ENCODE peak calls at places on chromosome 4, in five cellular contexts. Q is colonic mucosa, M is fibroblast of lung, V is small intestine, J is left lung. B is an unnamed sample.

GRCh38 chr4:139311909-139312308 is 9.6 kb upstream of the NDUFC1 start:
- DNase-seq in M (no peak), J (no peak), Q (no peak), V (no peak), B (no peak)

GRCh38 chr4:189773909-189774308 is 166.8 kb upstream of the FRG1 start:
- DNase-seq in M (no peak), V (no peak), J (no peak), Q (no peak), B (no peak)

GRCh38 chr4:2354760-2355159 is 63.7 kb downstream of the ZFYVE28 start:
- DNase-seq in Q (no peak), V (no peak), M (no peak), J (no peak), B (no peak)

GRCh38 chr4:171966356-171966755 is 153.2 kb downstream of the GALNTL6 start:
- DNase-seq in M (no peak), Q (no peak), V (no peak), J (no peak), B (no peak)

GRCh38 chr4:56656346-56656643 is 24.8 kb downstream of the HOPX start:
- DNase-seq in V (peak; percentile 36), Q (no peak), J (no peak), M (peak; percentile 39), B (no peak)

GRCh38 chr4:41661447-41662076 is 87.0 kb downstream of the PHOX2B start:
- DNase-seq in Q (peak; percentile 65), V (peak; percentile 41), M (peak; percentile 65), J (no peak), B (peak; percentile 60)

GRCh38 chr4:107619065-107619464 is 101.0 kb downstream of the PAPSS1 start:
- DNase-seq in J (no peak), Q (no peak), M (peak; percentile 39), V (no peak), B (no peak)

GRCh38 chr4:145709843-145710242 is 29.9 kb downstream of the C4orf51 start:
- DNase-seq in V (no peak), Q (no peak), M (peak; percentile 86), J (no peak), B (no peak)

GRCh38 chr4:145189981-145190380 is 9.6 kb upstream of the OTUD4 start:
- DNase-seq in Q (no peak), J (no peak), V (no peak), M (peak; percentile 24), B (no peak)

GRCh38 chr4:22539251-22539650 is 23.4 kb upstream of the ADGRA3 start:
- DNase-seq in Q (no peak), J (no peak), M (no peak), V (no peak), B (no peak)

GRCh38 chr4:188812644-188813043 is 673.4 kb downstream of the TRIML1 start:
- DNase-seq in Q (no peak), J (no peak), M (no peak), V (no peak), B (no peak)

GRCh38 chr4:164116286-164116685 is 621.8 kb downstream of the TMA16 start:
- DNase-seq in J (no peak), V (no peak), Q (no peak), M (no peak), B (no peak)

GRCh38 chr4:94410678-94411206 is 41.0 kb upstream of the PDLIM5 start:
- DNase-seq in V (no peak), Q (no peak), M (peak; percentile 71), J (no peak), B (peak; percentile 50)

GRCh38 chr4:92012899-92013867 is 290.6 kb upstream of the GRID2 start:
- DNase-seq in M (no peak), V (peak; percentile 90), Q (peak; percentile 86), J (no peak), B (no peak)

GRCh38 chr4:93147524-93148212 is 680.9 kb upstream of the ATOH1 start:
- DNase-seq in J (no peak), Q (no peak), V (no peak), M (no peak), B (no peak)

GRCh38 chr4:12324965-12325364 is 896.3 kb upstream of the HS3ST1 start:
- DNase-seq in J (no peak), Q (no peak), V (no peak), M (no peak), B (no peak)

GRCh38 chr4:183959349-183959748 is 54.2 kb downstream of the STOX2 start:
- DNase-seq in Q (no peak), M (no peak), V (no peak), J (no peak), B (no peak)
- H3K4me3 ChIP-seq in Q (no peak overlapping the region), M (no peak overlapping the region), V (no peak overlapping the region), J (no peak overlapping the region), B (peak overlapping the region; percentile 70)

GRCh38 chr4:177008836-177009501 is 216.2 kb upstream of the VEGFC start:
- DNase-seq in J (no peak), V (no peak), Q (no peak), M (no peak), B (no peak)
- H3K4me1 ChIP-seq in J (no peaks in the 10 kb centered on the region), V (no peaks in the 10 kb centered on the region), Q (no peaks in the 10 kb centered on the region), M (peaks cover 2% of the 10 kb centered on the region), B (no peaks in the 10 kb centered on the region)

GRCh38 chr4:79259242-79259641 is 66.6 kb downstream of the NAA11 start:
- DNase-seq in Q (no peak), J (no peak), M (no peak), V (no peak), B (no peak)
- H3K4me3 ChIP-seq in Q (no peak overlapping the region), J (no peak overlapping the region), M (no peak overlapping the region), V (no peak overlapping the region), B (no peak overlapping the region)

DNA sequence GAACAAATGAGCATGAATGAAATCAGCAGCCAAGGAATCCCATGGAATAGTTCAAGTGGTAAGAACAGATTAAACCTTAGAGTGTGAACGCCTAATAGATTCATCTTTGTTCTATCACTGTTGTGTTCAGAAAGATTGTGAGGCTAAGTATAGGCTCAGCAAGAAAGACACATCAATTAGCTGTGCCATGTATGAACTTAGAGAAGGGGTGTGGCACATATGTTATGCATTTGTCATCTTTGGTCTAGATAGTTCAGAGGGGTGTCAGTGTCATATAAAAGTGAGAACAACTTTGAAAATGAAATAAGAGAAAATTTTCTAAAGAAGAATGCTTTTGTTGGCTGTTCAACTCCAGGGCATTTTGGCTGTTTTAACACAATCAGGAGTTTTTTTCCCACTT is 9.4 kb downstream of the DAPP1 start:
- DNase-seq in J (no peak), M (no peak), V (no peak), Q (no peak), B (no peak)
- H3K4me1 ChIP-seq in J (peaks cover 25% of the 10 kb centered on the region), M (no peaks in the 10 kb centered on the region), V (no peaks in the 10 kb centered on the region), Q (no peaks in the 10 kb centered on the region), B (no peaks in the 10 kb centered on the region)

DNA sequence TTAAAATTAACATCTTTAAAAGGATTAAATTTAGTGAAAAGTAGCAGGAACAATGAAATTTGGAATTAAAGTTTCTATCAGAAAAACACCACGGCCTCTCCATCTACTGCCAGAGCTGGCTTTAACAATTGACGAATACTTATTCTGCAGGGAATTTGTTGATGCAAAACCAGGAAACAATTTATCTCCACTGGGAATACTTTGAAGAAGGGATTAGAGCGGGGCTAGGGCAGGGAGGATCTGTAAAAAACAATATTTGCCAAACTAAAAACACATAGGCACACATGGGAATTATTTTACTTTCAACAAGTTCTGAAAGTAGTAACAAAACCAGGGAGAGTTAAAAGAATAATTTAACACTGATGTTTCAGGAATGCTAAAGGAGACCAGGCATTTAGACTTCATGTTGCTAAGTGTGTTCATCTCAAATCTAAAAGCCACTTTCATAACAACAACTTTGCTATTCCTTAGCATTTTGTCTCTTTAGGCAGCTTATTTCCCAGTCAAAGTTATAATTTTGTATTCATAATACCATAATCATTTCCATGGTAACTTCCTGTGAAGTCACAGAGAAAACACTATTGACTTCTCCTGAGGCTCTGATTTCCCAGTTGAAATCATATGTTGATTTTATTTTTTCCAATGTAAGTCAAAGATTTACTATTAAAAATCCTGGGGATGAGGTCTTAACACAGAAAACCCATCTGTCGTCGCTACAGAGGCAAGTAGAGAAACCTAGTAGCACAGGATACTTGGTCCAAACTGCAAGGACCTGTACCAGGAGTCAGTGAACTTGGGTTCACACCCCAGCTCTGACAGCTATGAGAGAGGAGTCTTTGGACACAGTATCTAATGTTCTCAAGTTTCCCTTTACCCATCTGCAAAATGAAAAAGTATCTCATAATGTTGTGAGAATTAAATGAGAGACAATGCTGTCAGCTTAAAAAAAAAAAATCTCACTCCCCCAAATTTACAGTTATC is 69.3 kb downstream of the SH3RF1 start:
- DNase-seq in Q (no peak), J (no peak), V (no peak), M (peak; percentile 42), B (no peak)
- H3K4me3 ChIP-seq in Q (no peak overlapping the region), J (no peak overlapping the region), V (no peak overlapping the region), M (no peak overlapping the region), B (no peak overlapping the region)

DNA sequence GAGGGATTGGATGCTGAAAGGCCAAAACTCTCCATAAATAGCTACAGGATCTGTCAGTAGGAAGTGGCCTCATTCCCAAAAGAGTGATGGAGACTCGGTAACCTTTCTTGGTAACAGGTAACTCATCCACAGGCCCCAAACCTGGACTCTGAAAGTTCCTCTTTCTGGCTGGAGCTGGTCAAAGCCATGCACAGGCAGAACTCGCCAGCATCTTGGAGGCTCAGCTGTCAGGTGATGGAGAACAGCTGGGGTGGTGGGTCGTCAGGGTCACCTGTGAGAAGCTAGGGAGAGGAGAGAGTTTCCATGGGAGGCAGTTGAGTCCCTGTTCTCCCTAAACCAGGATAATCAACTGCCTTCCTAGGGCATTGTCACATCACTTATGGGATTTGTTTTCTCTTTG is 354.3 kb upstream of the GATB start:
- DNase-seq in V (no peak), M (no peak), Q (no peak), J (no peak), B (no peak)
- H3K4me1 ChIP-seq in V (no peaks in the 10 kb centered on the region), M (no peaks in the 10 kb centered on the region), Q (no peaks in the 10 kb centered on the region), J (no peaks in the 10 kb centered on the region), B (no peaks in the 10 kb centered on the region)

DNA sequence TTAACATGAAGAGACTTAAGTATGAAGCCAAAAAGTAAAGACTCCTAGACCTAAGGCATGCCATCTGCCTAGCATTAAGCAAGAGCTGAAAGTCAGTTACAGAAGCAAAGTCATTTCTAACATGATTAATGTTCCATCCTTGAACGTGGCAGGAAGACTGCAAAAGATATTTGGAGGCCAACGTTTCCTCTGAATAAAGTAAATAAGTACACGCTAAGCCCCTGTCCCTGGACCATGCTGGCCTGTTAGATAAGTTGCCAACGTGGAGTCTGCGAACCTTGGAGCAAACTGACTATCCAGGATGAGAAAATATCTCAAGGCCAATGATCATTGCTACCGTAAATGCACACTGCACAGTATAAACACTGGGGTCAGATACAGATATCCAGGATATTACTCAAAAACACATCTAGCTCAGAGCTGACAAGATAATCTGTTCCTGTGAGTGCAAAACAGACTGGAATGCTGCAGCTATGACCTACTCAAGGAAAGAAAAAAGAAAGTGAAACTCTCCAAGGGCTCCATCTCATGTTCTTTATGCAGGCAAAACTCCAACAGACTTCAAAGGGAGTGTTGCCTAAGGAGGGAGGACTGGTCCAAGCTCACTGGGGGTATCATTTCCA is 255.8 kb downstream of the COL25A1 start:
- DNase-seq in Q (no peak), J (no peak), V (peak; percentile 49), M (peak; percentile 69), B (no peak)
- H3K4me3 ChIP-seq in Q (no peak overlapping the region), J (no peak overlapping the region), V (no peak overlapping the region), M (peak overlapping the region; percentile 5), B (no peak overlapping the region)

GRCh38 chr4:140704964-140705363 is 51.2 kb downstream of the TBC1D9 start:
- DNase-seq in J (no peak), V (no peak), M (no peak), Q (no peak), B (no peak)

GRCh38 chr4:140704392-140704955 is 51.7 kb downstream of the TBC1D9 start:
- DNase-seq in V (no peak), J (no peak), Q (no peak), M (no peak), B (no peak)

GRCh38 chr4:140702096-140702757 is 54.0 kb downstream of the TBC1D9 start:
- DNase-seq in V (no peak), Q (no peak), M (no peak), J (no peak), B (no peak)

GRCh38 chr4:140705625-140706275 is 50.4 kb downstream of the TBC1D9 start:
- DNase-seq in J (no peak), V (no peak), M (no peak), Q (no peak), B (peak; percentile 15)

GRCh38 chr4:140703463-140703862 is 52.7 kb downstream of the TBC1D9 start:
- DNase-seq in M (peak; percentile 76), V (no peak), J (no peak), Q (no peak), B (no peak)
- H3K4me1 ChIP-seq in M (no peaks in the 10 kb centered on the region), V (no peaks in the 10 kb centered on the region), J (peaks cover 30% of the 10 kb centered on the region), Q (no peaks in the 10 kb centered on the region), B (peaks cover 8% of the 10 kb centered on the region)